ENCODE peak calls at places on chromosomes 1 and 21, in four cellular contexts. C is CD4-positive, alpha-beta T cell; I is left ventricle myocardium inferior; E is tibial artery. N is an unnamed sample.

GRCh38 chr1:203551550-203551949 is 57.6 kb downstream of the OPTC start:
- DNase-seq in E (no peak), I (no peak), C (no peak), N (no peak)

GRCh38 chr1:245154429-245155185 is at the start of gene KIF26B:
- DNase-seq in C (no peak), E (no peak), I (no peak), N (peak)

GRCh38 chr1:36306210-36306901 is at the start of gene SH3D21:
- DNase-seq in I (peak), E (peak), C (peak), N (no peak)

GRCh38 chr1:31937300-31938183 is 626 bp downstream of the PTP4A2 start:
- DNase-seq in E (peak), C (peak), I (peak), N (peak)

GRCh38 chr1:116751149-116751548 is 3.1 kb upstream of the CD2 start:
- DNase-seq in I (no peak), C (no peak), E (no peak), N (no peak)

GRCh38 chr1:70767377-70767776 is 280.2 kb downstream of the PTGER3 start:
- DNase-seq in E (no peak), I (no peak), C (no peak), N (no peak)

GRCh38 chr1:226642421-226642820 is 93.9 kb downstream of the STUM start:
- DNase-seq in C (no peak), E (no peak), I (no peak), N (no peak)

GRCh38 chr1:228059536-228060457 is 22.7 kb upstream of the ARF1 start:
- DNase-seq in C (peak), I (no peak), E (peak), N (peak)

GRCh38 chr1:87017994-87018672 is 103.7 kb downstream of the HS2ST1 start:
- DNase-seq in E (no peak), I (no peak), C (no peak), N (no peak)

GRCh38 chr1:240823357-240823756 is 211.4 kb upstream of the GREM2 start:
- DNase-seq in E (no peak), C (no peak), I (no peak), N (no peak)

GRCh38 chr1:21896026-21896425 is 41.1 kb downstream of the HSPG2 start:
- DNase-seq in C (no peak), I (no peak), E (no peak), N (no peak)

GRCh38 chr1:15178571-15179484 is 25.3 kb downstream of the TMEM51 start:
- DNase-seq in I (no peak), E (no peak), C (no peak), N (no peak)

GRCh38 chr21:29125979-29126378 is 4.5 kb upstream of the MAP3K7CL start:
- DNase-seq in E (no peak), C (no peak), I (no peak), N (no peak)

GRCh38 chr1:212288614-212289013 is 3.4 kb downstream of the PPP2R5A start:
- DNase-seq in E (no peak), C (no peak), I (no peak), N (no peak)

GRCh38 chr1:29459551-29459945 is 223.2 kb downstream of the PTPRU start:
- DNase-seq in I (no peak), E (peak), C (no peak), N (no peak)

GRCh38 chr1:186240436-186240835 is 134.6 kb downstream of the TPR start:
- DNase-seq in E (no peak), I (no peak), C (no peak), N (no peak)

GRCh38 chr1:186250529-186250928 is 124.5 kb downstream of the TPR start:
- DNase-seq in C (no peak), I (no peak), E (no peak), N (no peak)

GRCh38 chr1:186239211-186239610 is 135.8 kb downstream of the TPR start:
- DNase-seq in I (no peak), C (no peak), E (no peak), N (no peak)

DNA sequence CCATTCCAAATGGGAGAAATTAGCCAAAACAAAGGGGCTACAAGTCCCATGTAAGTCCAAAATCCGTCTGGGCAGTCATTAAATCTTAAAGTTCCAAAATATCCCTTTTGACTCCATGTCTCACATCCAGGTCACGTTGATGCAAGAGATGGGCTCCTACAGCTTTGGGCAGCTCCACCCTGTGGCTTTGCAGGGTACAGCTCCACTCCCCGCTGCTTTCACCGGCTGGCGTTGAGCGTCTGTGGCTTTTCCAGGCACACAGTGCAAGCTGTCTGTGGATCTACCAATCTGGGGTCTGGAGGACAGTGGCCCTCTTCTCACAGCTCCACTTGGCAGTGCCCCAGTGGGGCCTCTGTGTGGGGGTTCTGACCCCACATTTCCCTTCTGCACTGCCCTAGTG is 130.2 kb downstream of the TPR start:
- DNase-seq in I (no peak), E (no peak), C (no peak), N (no peak)
- TF ChIP-seq CTCF in I (no peak), E (no peak), C (no peak), N (no peak)

GRCh38 chr1:186330758-186331157 is 44.3 kb downstream of the TPR start:
- DNase-seq in I (no peak), E (no peak), C (no peak), N (no peak)
- TF ChIP-seq CTCF in I (peak), E (no peak), C (no peak), N (peak)

GRCh38 chr21:42291751-42292562 is 23.3 kb downstream of the TFF3 start:
- DNase-seq in E (no peak), C (no peak), I (no peak), N (no peak)
- TF ChIP-seq CTCF in E (no peak), C (no peak), I (no peak), N (no peak)

GRCh38 chr1:56132520-56132919 is 446.8 kb downstream of the PLPP3 start:
- DNase-seq in I (no peak), C (no peak), E (no peak), N (no peak)
- TF ChIP-seq CTCF in I (no peak), C (no peak), E (no peak), N (no peak)

DNA sequence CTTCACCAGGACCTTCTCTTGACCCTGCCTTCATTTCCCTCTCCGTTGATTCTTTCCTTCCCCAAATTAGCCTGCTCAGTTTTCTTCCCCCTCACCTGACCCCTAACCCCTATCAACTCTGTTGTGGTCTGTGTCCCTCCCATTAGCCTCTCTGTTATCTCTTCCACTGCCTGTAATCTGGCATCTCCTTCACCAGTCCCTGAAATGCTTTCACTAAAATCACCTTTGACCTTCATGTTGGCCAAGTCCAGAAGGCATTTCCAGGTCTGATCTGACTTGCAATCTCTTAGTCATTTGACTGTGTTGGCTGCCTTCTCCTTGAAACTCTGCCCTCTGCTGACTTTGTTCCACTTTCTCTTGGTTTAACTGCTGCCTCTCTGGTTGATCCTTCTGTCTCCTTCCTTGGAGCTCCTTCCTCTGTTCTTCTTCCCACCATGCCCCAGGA is 28.2 kb downstream of the ATP8B2 start:
- DNase-seq in C (no peak), I (no peak), E (no peak), N (no peak)
- TF ChIP-seq CTCF in C (no peak), I (no peak), E (no peak), N (no peak)

N was measured in mesothelial cell of epicardium.